ENCODE peak calls at places on chromosomes 11 and 22, in seven cellular contexts. W is vagina, N is stomach, Q is GM12878, E is GM23338, M is breast epithelium, Z is HepG2. U is an unnamed sample.

GRCh38 chr11:100942016-100942415 is 187.6 kb downstream of the PGR start:
- DNase-seq in Q (no peak), E (no peak), N (no peak), M (peak; percentile 57), W (no peak), Z (no peak), U (no peak)

GRCh38 chr11:15093432-15093831 is 20.0 kb downstream of the CALCB start:
- DNase-seq in Z (no peak), Q (no peak), N (no peak), M (no peak), W (no peak), E (no peak), U (no peak)

GRCh38 chr11:66264383-66264782 is 4.1 kb upstream of the RAB1B start:
- DNase-seq in W (no peak), E (no peak), N (no peak), M (no peak), Z (no peak), Q (no peak), U (no peak)

GRCh38 chr11:105265859-105266258 is 126.3 kb upstream of the CARD18 start:
- DNase-seq in W (no peak), N (no peak), Q (no peak), E (no peak), M (no peak), Z (no peak), U (no peak)

GRCh38 chr11:283405-284080 is 5.3 kb downstream of the NLRP6 start:
- DNase-seq in Z (no peak), W (no peak), Q (no peak), E (no peak), M (no peak), N (no peak), U (no peak)

GRCh38 chr11:32090774-32091370 is at the start of gene RCN1:
- DNase-seq in N (peak; percentile 46), E (peak; percentile 93), Q (no peak), W (no peak), Z (peak; percentile 13), M (peak; percentile 60), U (no peak)

GRCh38 chr22:42376721-42377177 is 55.5 kb downstream of the NFAM1 start:
- DNase-seq in M (no peak), E (peak; percentile 80), N (peak; percentile 29), Z (no peak), Q (no peak), W (peak; percentile 96), U (no peak)

GRCh38 chr11:69075421-69076128 is 26.8 kb downstream of the TPCN2 start:
- DNase-seq in E (no peak), N (peak; percentile 55), W (peak; percentile 97), Z (no peak), Q (no peak), M (peak; percentile 63), U (no peak)

GRCh38 chr11:86101941-86102407 is 33.1 kb upstream of the PICALM start:
- DNase-seq in M (no peak), E (no peak), Q (no peak), Z (no peak), W (no peak), N (no peak), U (peak; percentile 7)

GRCh38 chr11:1279674-1280055 is 29.8 kb downstream of the TOLLIP start:
- DNase-seq in W (no peak), Q (no peak), N (no peak), M (no peak), Z (no peak), E (no peak), U (no peak)

GRCh38 chr11:106853850-106854401 is 164.3 kb downstream of the GUCY1A2 start:
- DNase-seq in N (no peak), W (no peak), E (no peak), Z (no peak), M (no peak), Q (no peak), U (no peak)

GRCh38 chr11:10696797-10697620 is 3.5 kb upstream of the IRAG1 start:
- DNase-seq in Z (no peak), Q (no peak), M (no peak), W (no peak), N (no peak), E (no peak), U (no peak)

GRCh38 chr11:1748467-1749019 is 1.9 kb downstream of the IFITM10 start:
- DNase-seq in Z (no peak), Q (no peak), E (no peak), N (no peak), M (no peak), W (no peak), U (no peak)

GRCh38 chr22:32661737-32662586 is 139.5 kb upstream of the TIMP3 start:
- DNase-seq in W (no peak), Q (no peak), E (no peak), Z (no peak), N (no peak), M (no peak), U (no peak)

GRCh38 chr11:19929655-19930054 is 217.0 kb downstream of the NAV2 start:
- DNase-seq in E (no peak), N (no peak), M (no peak), Q (no peak), W (peak; percentile 1), Z (no peak), U (no peak)

GRCh38 chr22:42294034-42294985 is 23.9 kb upstream of the TCF20 start:
- DNase-seq in W (no peak), Q (no peak), Z (peak; percentile 39), M (no peak), N (peak; percentile 38), E (peak; percentile 92), U (no peak)

GRCh38 chr11:132111341-132111740 is 740.9 kb downstream of the NTM start:
- DNase-seq in Z (no peak), W (no peak), E (no peak), Q (no peak), N (no peak), M (no peak), U (no peak)

GRCh38 chr11:62245271-62245753 is 3.3 kb downstream of the SCGB1D2 start:
- DNase-seq in M (no peak), Z (peak; percentile 50), W (no peak), N (peak; percentile 28), Q (no peak), E (peak; percentile 75), U (peak; percentile 34)

GRCh38 chr11:116312560-116313340 is 460.0 kb downstream of the BUD13 start:
- DNase-seq in M (peak; percentile 81), Z (no peak), Q (no peak), N (peak; percentile 82), W (no peak), E (peak; percentile 23), U (no peak)

GRCh38 chr11:91163619-91164451 is 941.0 kb upstream of the CHORDC1 start:
- DNase-seq in Z (peak; percentile 2), N (no peak), W (no peak), Q (no peak), M (no peak), E (no peak), U (no peak)

GRCh38 chr22:41048791-41049717 is 43.3 kb upstream of the EP300 start:
- DNase-seq in Z (peak; percentile 61), E (peak; percentile 64), Q (no peak), W (peak; percentile 91), N (peak; percentile 34), M (no peak), U (no peak)
- TF ChIP-seq POLR2AphosphoS5 in Z (peak; percentile 47), E (no peak), Q (no peak), W (peak; percentile 72), N (no peak), M (no peak), U (no peak)

GRCh38 chr22:37715760-37716159 is 18.9 kb downstream of the TRIOBP start:
- DNase-seq in M (no peak), W (no peak), Q (no peak), Z (no peak), N (no peak), E (no peak), U (no peak)

GRCh38 chr22:37713761-37714160 is 16.9 kb downstream of the TRIOBP start:
- DNase-seq in M (no peak), Q (no peak), N (no peak), Z (no peak), E (no peak), W (no peak), U (no peak)

GRCh38 chr22:37714634-37715033 is 17.8 kb downstream of the TRIOBP start:
- DNase-seq in W (no peak), N (no peak), E (no peak), Q (no peak), M (no peak), Z (no peak), U (no peak)

GRCh38 chr22:37711490-37711889 is 14.6 kb downstream of the TRIOBP start:
- DNase-seq in Q (no peak), N (no peak), M (no peak), Z (no peak), W (no peak), E (no peak), U (no peak)

DNA sequence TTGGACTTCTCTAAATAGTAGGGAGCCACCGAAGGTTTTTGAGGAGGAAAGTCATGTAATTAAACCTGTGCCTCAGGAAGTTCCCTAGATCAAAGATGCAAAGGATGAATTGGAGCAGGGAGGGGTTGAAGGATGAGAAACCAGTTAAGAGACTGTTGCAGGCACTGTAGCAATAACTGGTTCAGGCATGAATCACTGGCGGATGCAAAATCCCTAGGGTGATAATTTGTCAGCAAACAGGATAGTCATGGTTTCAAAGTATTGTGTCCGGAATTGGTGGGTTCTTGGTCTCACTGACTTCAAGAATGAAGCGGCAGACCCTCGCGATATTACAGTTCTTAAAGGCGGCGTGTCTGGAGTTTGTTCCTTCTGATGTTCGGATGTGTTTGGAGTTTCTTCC is 19.9 kb downstream of the TRIOBP start:
- DNase-seq in W (no peak), Q (no peak), N (no peak), Z (no peak), M (no peak), E (no peak), U (no peak)
- H3K4me3 ChIP-seq in W (no peak overlapping the region), Q (no peak overlapping the region), N (no peak overlapping the region), Z (no peak overlapping the region), M (no peak overlapping the region), E (no peak overlapping the region), U (no peak overlapping the region)

DNA sequence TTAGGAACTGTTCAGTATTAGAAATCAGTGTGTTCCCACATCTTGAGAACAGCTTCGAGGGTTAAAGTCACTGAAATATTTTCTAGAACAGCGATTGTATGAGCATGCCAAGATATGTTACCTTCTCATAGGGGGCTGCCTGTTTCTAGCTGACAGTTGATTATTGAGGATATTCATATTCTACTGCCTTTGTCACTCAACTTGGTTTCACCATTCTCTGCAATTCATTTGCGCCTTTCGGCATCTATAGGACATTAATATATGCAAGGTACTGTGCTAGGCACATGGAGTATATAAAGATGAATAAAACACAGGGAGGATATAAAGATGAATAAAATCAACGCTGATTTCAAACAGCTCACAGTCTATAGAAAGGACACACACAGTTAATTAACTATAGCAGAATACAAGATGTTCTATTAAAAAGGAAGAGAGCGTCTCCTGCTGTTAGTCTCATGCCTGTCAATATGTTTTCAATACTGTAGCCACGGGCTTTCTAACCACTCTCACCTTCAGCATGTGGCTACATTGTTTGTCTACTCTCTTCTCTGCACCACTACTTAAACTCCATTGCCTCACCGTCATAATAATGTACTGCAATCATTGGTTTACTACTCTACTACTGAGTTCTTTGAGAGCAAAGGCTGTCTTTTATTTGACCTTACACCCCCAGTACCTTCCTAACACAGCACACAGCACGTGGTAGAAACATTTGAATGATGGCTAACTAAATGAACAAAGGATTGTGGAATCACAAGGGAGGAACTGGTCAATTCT is 81.9 kb downstream of the RAB30 start:
- DNase-seq in Q (no peak), Z (peak; percentile 78), N (no peak), M (no peak), W (no peak), E (no peak), U (no peak)
- TF ChIP-seq POLR2AphosphoS5 in Q (no peak), Z (peak; percentile 32), N (no peak), M (no peak), W (no peak), E (no peak), U (no peak)

GRCh38 chr11:122097419-122098001 is 18.5 kb downstream of the BLID start:
- DNase-seq in Q (no peak), M (no peak), W (no peak), Z (no peak), N (no peak), E (peak; percentile 26), U (no peak)
- H3K4me3 ChIP-seq in Q (no peak overlapping the region), M (peak overlapping the region; percentile 72), W (peak overlapping the region; percentile 32), Z (no peak overlapping the region), N (peak overlapping the region; percentile 47), E (no peak overlapping the region), U (no peak overlapping the region)